ENCODE peak calls at places on chromosomes 16 and 17, in five cellular contexts. W is HepG2; E is GM23248; J is effector memory CD4-positive, alpha-beta T cell; D is RWPE1. F is an unnamed sample.

GRCh38 chr17:29664743-29665479 is 42.2 kb upstream of the CORO6 start:
- DNase-seq in W (no peak), E (peak; percentile 87), J (no peak), D (peak; percentile 70), F (no peak)

GRCh38 chr17:36608794-36609497 is 7.6 kb downstream of the MRM1 start:
- DNase-seq in W (no peak), E (peak; percentile 49), J (no peak), D (peak; percentile 54), F (no peak)

GRCh38 chr17:70535986-70536385 is 366.7 kb downstream of the KCNJ2 start:
- DNase-seq in W (no peak), E (no peak), J (no peak), D (no peak), F (no peak)

GRCh38 chr17:13961262-13961661 is 108.0 kb upstream of the COX10 start:
- DNase-seq in W (no peak), E (no peak), J (no peak), D (no peak), F (no peak)

GRCh38 chr16:2897110-2897509 is 14.1 kb downstream of the FLYWCH2 start:
- DNase-seq in W (no peak), E (peak; percentile 51), J (no peak), D (no peak), F (no peak)

GRCh38 chr17:65848751-65849150 is 287.3 kb upstream of the AXIN2 start:
- DNase-seq in W (no peak), E (peak; percentile 29), J (no peak), D (no peak), F (no peak)

GRCh38 chr17:44777394-44778348 is 18.9 kb downstream of the ADAM11 start:
- DNase-seq in W (no peak), E (no peak), J (no peak), D (no peak), F (no peak)

GRCh38 chr17:77965354-77965753 is 6.9 kb downstream of the TNRC6C start:
- DNase-seq in W (no peak), E (no peak), J (no peak), D (no peak), F (no peak)

GRCh38 chr16:48608871-48609452 is 1.0 kb downstream of the N4BP1 start:
- DNase-seq in W (no peak), E (peak; percentile 51), J (peak; percentile 18), D (no peak), F (no peak)

GRCh38 chr16:24988593-24989338 is 26.4 kb downstream of the ARHGAP17 start:
- DNase-seq in W (peak; percentile 75), E (peak; percentile 88), J (no peak), D (no peak), F (peak; percentile 10)

GRCh38 chr17:13541032-13541480 is 60.7 kb downstream of the HS3ST3A1 start:
- DNase-seq in W (no peak), E (peak; percentile 93), J (no peak), D (peak; percentile 80), F (no peak)

DNA sequence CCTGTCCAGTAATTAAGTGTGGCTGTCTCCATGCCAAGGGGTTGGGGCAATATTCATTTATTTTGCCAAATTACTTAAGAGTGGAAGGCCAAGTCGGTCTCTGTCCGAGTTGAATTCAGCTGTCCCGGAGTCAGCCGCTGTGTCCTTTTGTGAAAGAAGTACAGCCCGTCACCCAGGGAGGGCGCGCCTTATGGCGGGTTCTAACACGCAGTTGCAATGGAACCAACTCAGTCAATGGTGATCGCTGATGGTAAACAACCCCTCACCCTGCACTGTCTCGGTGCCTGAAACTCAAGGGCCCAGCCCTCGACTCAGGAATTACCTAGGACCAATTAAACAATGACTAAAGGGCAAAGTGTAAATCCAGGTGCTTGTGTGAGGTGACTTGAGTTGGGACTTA is 22.3 kb downstream of the KIAA0513 start:
- DNase-seq in W (no peak), E (no peak), J (no peak), D (no peak), F (no peak)
- H3K27ac ChIP-seq in W (no peak overlapping the region), E (no peak overlapping the region), J (no peak overlapping the region), D (no peak overlapping the region), F (no peak overlapping the region)

GRCh38 chr17:41301916-41302901 is at the start of gene KRTAP29-1:
- DNase-seq in W (no peak), E (no peak), J (no peak), D (no peak), F (no peak)

GRCh38 chr17:41301204-41301790 is 1.4 kb downstream of the KRTAP29-1 start:
- DNase-seq in W (no peak), E (no peak), J (no peak), D (peak; percentile 62), F (no peak)

GRCh38 chr17:41298458-41299135 is 4.1 kb downstream of the KRTAP29-1 start:
- DNase-seq in W (no peak), E (no peak), J (no peak), D (no peak), F (no peak)

GRCh38 chr17:41304091-41304490 is 1.4 kb upstream of the KRTAP29-1 start:
- DNase-seq in W (no peak), E (no peak), J (no peak), D (no peak), F (no peak)

DNA sequence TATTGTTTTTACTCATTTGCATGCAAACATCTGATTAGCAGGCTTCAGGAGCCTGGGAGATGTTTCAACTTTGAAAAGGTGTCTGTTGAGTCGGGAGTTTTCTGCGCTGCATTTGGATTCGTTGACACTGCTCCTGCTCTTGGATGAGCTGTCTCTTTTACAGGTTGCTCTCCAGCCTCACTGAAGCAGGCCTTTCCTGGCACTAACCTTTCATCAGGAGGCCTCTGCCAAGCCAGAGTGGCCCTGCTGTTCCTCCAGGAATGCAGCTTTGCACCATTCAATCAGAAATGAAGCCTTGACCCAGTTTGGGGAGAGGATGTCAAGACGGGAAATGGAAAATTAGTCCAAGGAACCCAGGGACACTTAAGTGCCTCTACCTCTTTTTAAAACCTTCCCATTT is 330 bp upstream of the KRTAP29-1 start:
- DNase-seq in W (no peak), E (no peak), J (no peak), D (no peak), F (no peak)
- H3K27ac ChIP-seq in W (no peak overlapping the region), E (no peak overlapping the region), J (no peak overlapping the region), D (no peak overlapping the region), F (no peak overlapping the region)

GRCh38 chr17:40606548-40607353 is 40.9 kb downstream of the SMARCE1 start:
- DNase-seq in W (no peak), E (no peak), J (no peak), D (no peak), F (no peak)
- H3K27ac ChIP-seq in W (no peak overlapping the region), E (no peak overlapping the region), J (peak overlapping the region; percentile 99), D (no peak overlapping the region), F (no peak overlapping the region)

GRCh38 chr17:61684818-61685217 is 93.8 kb upstream of the NACA2 start:
- DNase-seq in W (no peak), E (no peak), J (no peak), D (no peak), F (no peak)

GRCh38 chr17:61686114-61686513 is 95.1 kb upstream of the NACA2 start:
- DNase-seq in W (no peak), E (no peak), J (no peak), D (no peak), F (no peak)

GRCh38 chr17:61680921-61681320 is 89.9 kb upstream of the NACA2 start:
- DNase-seq in W (no peak), E (no peak), J (no peak), D (no peak), F (no peak)

GRCh38 chr17:61684172-61684571 is 93.2 kb upstream of the NACA2 start:
- DNase-seq in W (no peak), E (no peak), J (no peak), D (no peak), F (no peak)

GRCh38 chr17:61683466-61683865 is 92.4 kb upstream of the NACA2 start:
- DNase-seq in W (no peak), E (no peak), J (no peak), D (no peak), F (no peak)
- H3K27ac ChIP-seq in W (no peak overlapping the region), E (no peak overlapping the region), J (no peak overlapping the region), D (no peak overlapping the region), F (no peak overlapping the region)

GRCh38 chr17:72205801-72206200 is 85.0 kb downstream of the SOX9 start:
- DNase-seq in W (no peak), E (no peak), J (no peak), D (no peak), F (no peak)
- H3K27ac ChIP-seq in W (no peak overlapping the region), E (no peak overlapping the region), J (no peak overlapping the region), D (no peak overlapping the region), F (no peak overlapping the region)

DNA sequence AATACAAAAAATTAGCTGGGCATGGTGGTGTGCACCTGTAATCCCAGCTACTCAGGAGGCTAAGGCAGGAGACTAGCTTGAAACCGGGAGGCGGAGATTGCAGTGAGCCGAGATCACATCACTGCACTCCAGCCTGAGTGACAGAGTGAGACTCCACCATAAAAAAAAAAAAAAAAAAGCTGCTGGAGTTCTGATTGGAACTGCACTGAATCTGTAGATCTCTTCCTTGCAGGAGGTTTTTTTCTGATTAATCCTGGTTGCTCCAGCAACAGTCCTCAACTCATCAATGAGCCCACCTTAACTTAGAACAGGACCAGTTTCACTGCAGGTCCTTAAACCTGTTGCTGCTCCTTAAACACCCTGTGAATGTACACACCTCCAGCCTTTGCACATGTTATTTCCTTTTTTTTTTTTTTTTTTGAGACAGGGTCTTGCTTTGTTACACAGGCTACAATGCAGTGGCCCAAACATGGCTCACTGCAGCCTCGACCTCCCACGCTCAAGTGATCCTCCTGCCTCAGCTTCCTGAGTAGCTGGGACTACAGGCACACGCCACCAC is 1.6 kb upstream of the ODAD4 start:
- DNase-seq in W (no peak), E (no peak), J (no peak), D (no peak), F (no peak)
- H3K27ac ChIP-seq in W (no peak overlapping the region), E (no peak overlapping the region), J (no peak overlapping the region), D (peak overlapping the region; percentile 41), F (no peak overlapping the region)

GRCh38 chr17:38906429-38907172 is 18.8 kb upstream of the LASP1NB start:
- DNase-seq in W (no peak), E (no peak), J (no peak), D (no peak), F (no peak)

GRCh38 chr17:38908676-38909181 is 16.7 kb upstream of the LASP1NB start:
- DNase-seq in W (no peak), E (no peak), J (no peak), D (peak; percentile 52), F (no peak)

GRCh38 chr17:38905375-38905774 is 20.0 kb upstream of the LASP1NB start:
- DNase-seq in W (no peak), E (no peak), J (no peak), D (no peak), F (no peak)

GRCh38 chr17:38910325-38910724 is 15.1 kb upstream of the LASP1NB start:
- DNase-seq in W (no peak), E (no peak), J (no peak), D (no peak), F (no peak)

GRCh38 chr17:38907930-38908675 is 17.3 kb upstream of the LASP1NB start:
- DNase-seq in W (no peak), E (no peak), J (no peak), D (no peak), F (no peak)
- H3K27ac ChIP-seq in W (no peak overlapping the region), E (no peak overlapping the region), J (peak overlapping the region; percentile 31), D (peak overlapping the region; percentile 86), F (no peak overlapping the region)